ENCODE peak calls at places on chromosome 7, in ten cellular contexts. P is mesendoderm; F is CD4-positive, CD25-positive, alpha-beta regulatory T cell; D is BJ; V is psoas muscle; T is body of pancreas; X is AG10803; N is astrocyte of the spinal cord; G is RWPE2; J is uterus. B is an unnamed sample.

GRCh38 chr7:43905954-43906326 is 456 bp downstream of the URGCP start:
- DNase-seq in F (peak), P (peak), X (peak), J (peak), V (peak), T (peak), G (no peak), D (no peak), N (peak), B (no peak)

GRCh38 chr7:68311958-68312357 is 1286.3 kb upstream of the AUTS2 start:
- DNase-seq in J (no peak), F (no peak), X (no peak), V (no peak), D (no peak), G (no peak), N (no peak), T (no peak), P (no peak), B (no peak)

GRCh38 chr7:30914611-30915601 is 3.3 kb downstream of the AQP1 start:
- DNase-seq in X (peak), G (no peak), F (no peak), D (peak), J (no peak), T (peak), V (peak), P (peak), N (peak), B (no peak)

GRCh38 chr7:51318886-51319579 is 2.4 kb upstream of the COBL start:
- DNase-seq in G (no peak), D (no peak), N (no peak), T (no peak), F (no peak), P (no peak), V (no peak), J (no peak), X (no peak), B (no peak)

GRCh38 chr7:1925973-1926907 is 256.2 kb downstream of the ELFN1 start:
- DNase-seq in G (no peak), X (no peak), T (no peak), P (no peak), V (no peak), N (no peak), F (peak), J (no peak), D (no peak), B (no peak)

GRCh38 chr7:76283254-76284159 is 19.0 kb upstream of the HSPB1 start:
- DNase-seq in V (no peak), J (no peak), F (no peak), P (no peak), D (no peak), G (no peak), T (no peak), X (no peak), N (no peak), B (no peak)

GRCh38 chr7:94190599-94191061 is 186.5 kb upstream of the BET1 start:
- DNase-seq in X (peak), V (no peak), P (no peak), T (no peak), G (peak), D (peak), N (peak), J (no peak), F (no peak), B (peak)

GRCh38 chr7:49486974-49487919 is 286.2 kb upstream of the VWC2 start:
- DNase-seq in J (no peak), X (no peak), T (no peak), F (no peak), P (peak), D (no peak), V (no peak), G (no peak), N (no peak), B (no peak)

GRCh38 chr7:99393363-99394187 is 14.8 kb downstream of the PDAP1 start:
- DNase-seq in X (no peak), T (no peak), J (peak), G (no peak), F (no peak), N (peak), V (no peak), D (no peak), P (peak), B (no peak)

GRCh38 chr7:143375298-143376034 is 5.7 kb upstream of the ZYX start:
- DNase-seq in T (no peak), N (no peak), J (no peak), D (no peak), F (peak), P (no peak), V (no peak), X (no peak), G (no peak), B (no peak)

GRCh38 chr7:132207211-132207610 is 369.1 kb downstream of the PLXNA4 start:
- DNase-seq in F (no peak), N (no peak), P (no peak), X (no peak), T (no peak), G (no peak), J (no peak), D (no peak), V (no peak), B (no peak)

GRCh38 chr7:3138206-3138605 is 94.5 kb upstream of the CARD11 start:
- DNase-seq in T (no peak), N (no peak), G (peak), D (no peak), F (no peak), X (no peak), P (no peak), J (no peak), V (no peak), B (no peak)

GRCh38 chr7:100887186-100887954 is 2.1 kb downstream of the UFSP1 start:
- DNase-seq in T (no peak), V (no peak), G (no peak), D (no peak), F (peak), X (no peak), N (no peak), J (no peak), P (no peak), B (no peak)

GRCh38 chr7:108146070-108146842 is 16.1 kb upstream of the LAMB4 start:
- DNase-seq in N (peak), X (peak), P (peak), J (peak), F (peak), D (peak), T (peak), G (no peak), V (peak), B (peak)

GRCh38 chr7:2607913-2608899 is 23.6 kb upstream of the TTYH3 start:
- DNase-seq in F (peak), G (no peak), X (no peak), N (no peak), T (no peak), J (no peak), P (no peak), V (no peak), D (no peak), B (no peak)

GRCh38 chr7:69811682-69812344 is 213.5 kb downstream of the AUTS2 start:
- DNase-seq in F (no peak), D (no peak), G (no peak), X (no peak), N (no peak), V (no peak), T (no peak), P (no peak), J (no peak), B (no peak)

GRCh38 chr7:122248472-122248871 is 56.1 kb downstream of the FEZF1 start:
- DNase-seq in F (no peak), D (no peak), T (no peak), P (peak), J (no peak), X (no peak), V (no peak), N (no peak), G (no peak), B (no peak)

GRCh38 chr7:158001621-158002320 is 585.9 kb downstream of the PTPRN2 start:
- DNase-seq in D (no peak), F (no peak), P (no peak), X (no peak), N (no peak), G (no peak), V (no peak), T (peak), J (no peak), B (no peak)

GRCh38 chr7:77690289-77690688 is 6.0 kb upstream of the RSBN1L start:
- DNase-seq in F (no peak), X (no peak), P (no peak), N (no peak), V (no peak), D (no peak), G (no peak), T (no peak), J (no peak), B (no peak)

GRCh38 chr7:55254596-55255500 is 110.3 kb upstream of the LANCL2 start:
- DNase-seq in F (peak), P (peak), G (no peak), T (peak), X (peak), N (peak), D (no peak), V (peak), J (peak), B (peak)

GRCh38 chr7:157813053-157813452 is 476.2 kb downstream of the DNAJB6 start:
- DNase-seq in N (no peak), V (no peak), G (peak), F (no peak), J (no peak), X (no peak), T (no peak), D (no peak), P (no peak), B (no peak)

GRCh38 chr7:97116308-97116707 is 1.2 kb upstream of the SDHAF3 start:
- DNase-seq in G (no peak), D (no peak), N (no peak), J (no peak), P (no peak), T (no peak), F (no peak), X (no peak), V (no peak), B (no peak)

GRCh38 chr7:12436126-12436525 is 32.5 kb upstream of the VWDE start:
- DNase-seq in F (no peak), N (no peak), P (no peak), V (no peak), J (no peak), G (no peak), X (no peak), D (no peak), T (no peak), B (peak)

GRCh38 chr7:43314379-43315158 is 202.1 kb downstream of the HECW1 start:
- DNase-seq in P (no peak), X (no peak), J (no peak), V (no peak), D (no peak), F (peak), T (no peak), N (no peak), G (no peak), B (no peak)

GRCh38 chr7:4144801-4145470 is 537.2 kb upstream of the FOXK1 start:
- DNase-seq in P (peak), X (no peak), J (peak), D (no peak), F (no peak), V (peak), T (no peak), N (peak), G (no peak), B (no peak)

GRCh38 chr7:16419859-16420258 is 1.5 kb downstream of the CRPPA start:
- DNase-seq in T (no peak), F (no peak), D (no peak), G (no peak), J (no peak), V (no peak), N (no peak), P (peak), X (no peak), B (no peak)
- H3K4me3 ChIP-seq in T (no peak), F (no peak), D (no peak), G (no peak), J (peak), V (peak), N (no peak), P (no peak), X (peak), B (peak)

GRCh38 chr7:27167916-27168264 is 2.6 kb upstream of the HOXA9 start:
- DNase-seq in N (no peak), G (no peak), D (no peak), J (peak), T (no peak), F (no peak), P (no peak), X (peak), V (no peak), B (no peak)

GRCh38 chr7:27166475-27167169 is 1.3 kb upstream of the HOXA9 start:
- DNase-seq in G (no peak), X (no peak), J (peak), T (no peak), F (no peak), V (peak), N (no peak), P (no peak), D (no peak), B (no peak)

GRCh38 chr7:27165655-27166474 is 528 bp upstream of the HOXA9 start:
- DNase-seq in J (peak), T (no peak), D (peak), G (no peak), V (peak), N (no peak), P (no peak), X (peak), F (no peak), B (no peak)

GRCh38 chr7:27168265-27168947 is 3.1 kb upstream of the HOXA9 start:
- DNase-seq in V (no peak), F (peak), J (peak), X (peak), N (no peak), P (peak), T (no peak), G (no peak), D (no peak), B (no peak)

GRCh38 chr7:27167170-27167505 is 1.8 kb upstream of the HOXA9 start:
- DNase-seq in T (no peak), F (no peak), V (no peak), N (no peak), D (no peak), X (peak), J (peak), P (no peak), G (no peak), B (no peak)
- H3K4me3 ChIP-seq in T (no peak), F (no peak), V (peak), N (no peak), D (peak), X (peak), J (peak), P (no peak), G (peak), B (peak)

GRCh38 chr7:17304926-17305325 is 6.5 kb downstream of the AHR start:
- DNase-seq in T (peak), P (peak), D (no peak), X (peak), J (no peak), N (peak), V (no peak), F (peak), G (no peak), B (peak)
- H3K4me3 ChIP-seq in T (no peak), P (no peak), D (no peak), X (peak), J (no peak), N (no peak), V (no peak), F (peak), G (no peak), B (no peak)

GRCh38 chr7:159143780-159144755 is 599 bp downstream of the VIPR2 start:
- DNase-seq in D (no peak), J (peak), N (peak), X (no peak), G (no peak), P (peak), T (peak), F (no peak), V (peak), B (no peak)
- H3K4me3 ChIP-seq in D (no peak), J (peak), N (no peak), X (no peak), G (no peak), P (peak), T (peak), F (no peak), V (peak), B (peak)